ENCODE peak calls at places on chromosomes 4 and X, in seven cellular contexts. A, F, K, G, U, I and Q are unnamed samples.

GRCh38 chr4:127545271-127545670 is 87.5 kb upstream of the INTU start:
- DNase-seq in A (no peak), F (no peak), K (no peak), G (no peak), U (no peak), I (no peak), Q (no peak)

GRCh38 chrX:100407147-100407783 is 2.8 kb downstream of the PCDH19 start:
- DNase-seq in A (no peak), F (no peak), K (no peak), G (no peak), U (no peak), I (no peak), Q (no peak)

GRCh38 chr4:56752985-56753384 is 68.5 kb downstream of the SPINK2 start:
- DNase-seq in A (no peak), F (no peak), K (no peak), G (no peak), U (no peak), I (no peak), Q (no peak)

GRCh38 chrX:38805294-38806053 is 4.2 kb downstream of the MID1IP1 start:
- DNase-seq in A (peak), F (peak), K (peak), G (peak), U (peak), I (peak), Q (peak)

GRCh38 chr4:105472871-105473339 is 957 bp downstream of the PPA2 start:
- DNase-seq in A (no peak), F (peak), K (peak), G (no peak), U (no peak), I (no peak), Q (no peak)

GRCh38 chr4:139921551-139922184 is 232.3 kb downstream of the MAML3 start:
- DNase-seq in A (no peak), F (no peak), K (no peak), G (no peak), U (peak), I (no peak), Q (no peak)

GRCh38 chr4:87896020-87896621 is 63.4 kb downstream of the MEPE start:
- DNase-seq in A (peak), F (no peak), K (no peak), G (peak), U (no peak), I (no peak), Q (no peak)

GRCh38 chr4:3409571-3410091 is 32.1 kb upstream of the HGFAC start:
- DNase-seq in A (no peak), F (no peak), K (no peak), G (no peak), U (no peak), I (no peak), Q (no peak)

GRCh38 chr4:153267013-153267412 is 62.8 kb downstream of the TRIM2 start:
- DNase-seq in A (peak), F (no peak), K (no peak), G (no peak), U (no peak), I (no peak), Q (no peak)

GRCh38 chrX:69299271-69299670 is 134.0 kb upstream of the PJA1 start:
- DNase-seq in A (no peak), F (no peak), K (no peak), G (no peak), U (no peak), I (peak), Q (no peak)

GRCh38 chr4:157220026-157220881 is at the start of gene GRIA2:
- DNase-seq in A (peak), F (no peak), K (no peak), G (peak), U (peak), I (peak), Q (no peak)

GRCh38 chr4:148061139-148061476 is 329.2 kb downstream of the ARHGAP10 start:
- DNase-seq in A (no peak), F (no peak), K (no peak), G (no peak), U (no peak), I (no peak), Q (no peak)

GRCh38 chr4:189362364-189362763 is 578.3 kb upstream of the FRG1 start:
- DNase-seq in A (no peak), F (no peak), K (no peak), G (no peak), U (no peak), I (no peak), Q (no peak)

GRCh38 chrX:23434356-23434884 is 99.8 kb downstream of the PTCHD1 start:
- DNase-seq in A (peak), F (no peak), K (no peak), G (peak), U (no peak), I (no peak), Q (no peak)

GRCh38 chrX:1118572-1119199 is 93.8 kb downstream of the CRLF2 start:
- DNase-seq in A (no peak), F (no peak), K (no peak), G (no peak), U (no peak), I (no peak), Q (no peak)

GRCh38 chr4:159210975-159211374 is 108.1 kb downstream of the RAPGEF2 start:
- DNase-seq in A (no peak), F (no peak), K (no peak), G (no peak), U (no peak), I (no peak), Q (no peak)

GRCh38 chr4:114780205-114780604 is 181.6 kb downstream of the UGT8 start:
- DNase-seq in A (peak), F (no peak), K (no peak), G (no peak), U (peak), I (peak), Q (no peak)

GRCh38 chr4:170773709-170774273 is 684.0 kb upstream of the AADAT start:
- DNase-seq in A (no peak), F (no peak), K (no peak), G (no peak), U (no peak), I (no peak), Q (no peak)

GRCh38 chrX:20857746-20858145 is 516.5 kb upstream of the CNKSR2 start:
- DNase-seq in A (no peak), F (no peak), K (no peak), G (peak), U (no peak), I (no peak), Q (no peak)

GRCh38 chr4:182400754-182401153 is 157.6 kb downstream of the TENM3 start:
- DNase-seq in A (no peak), F (no peak), K (no peak), G (no peak), U (no peak), I (no peak), Q (no peak)

GRCh38 chr4:7402526-7402925 is 32.2 kb downstream of the PSAPL1 start:
- DNase-seq in A (no peak), F (no peak), K (no peak), G (no peak), U (no peak), I (no peak), Q (no peak)

GRCh38 chr4:17024430-17024829 is 126.0 kb upstream of the LDB2 start:
- DNase-seq in A (no peak), F (no peak), K (no peak), G (no peak), U (no peak), I (no peak), Q (no peak)

GRCh38 chrX:19893722-19894121 is 6.3 kb upstream of the SH3KBP1 start:
- DNase-seq in A (peak), F (no peak), K (no peak), G (peak), U (no peak), I (no peak), Q (no peak)

GRCh38 chr4:86720508-86721068 is 126.5 kb downstream of the PTPN13 start:
- DNase-seq in A (peak), F (no peak), K (no peak), G (peak), U (no peak), I (no peak), Q (no peak)

GRCh38 chr4:2142630-2143427 is 83.7 kb downstream of the NAT8L start:
- DNase-seq in A (peak), F (no peak), K (no peak), G (no peak), U (no peak), I (no peak), Q (no peak)

GRCh38 chrX:154991039-154991438 is 31.5 kb downstream of the F8 start:
- DNase-seq in A (no peak), F (no peak), K (peak), G (no peak), U (no peak), I (no peak), Q (no peak)

GRCh38 chr4:119211856-119212250 is 660 bp upstream of the USP53 start:
- DNase-seq in A (no peak), F (no peak), K (no peak), G (peak), U (peak), I (no peak), Q (no peak)

GRCh38 chr4:167897116-167897515 is 195.2 kb upstream of the ANXA10 start:
- DNase-seq in A (no peak), F (no peak), K (no peak), G (no peak), U (no peak), I (peak), Q (no peak)

GRCh38 chrX:138845791-138846190 is 134.3 kb upstream of the FGF13 start:
- DNase-seq in A (no peak), F (no peak), K (no peak), G (no peak), U (no peak), I (no peak), Q (no peak)

GRCh38 chrX:118760025-118760424 is 32.6 kb downstream of the IL13RA1 start:
- DNase-seq in A (no peak), F (no peak), K (no peak), G (no peak), U (no peak), I (no peak), Q (no peak)

GRCh38 chr4:105710678-105711077 is 2.1 kb downstream of the GSTCD start:
- DNase-seq in A (no peak), F (no peak), K (no peak), G (no peak), U (no peak), I (no peak), Q (no peak)

GRCh38 chrX:146615807-146616206 is 193.8 kb upstream of the CXorf51B start:
- DNase-seq in A (no peak), F (no peak), K (no peak), G (no peak), U (no peak), I (no peak), Q (no peak)

GRCh38 chr4:84232311-84233095 is 266.6 kb downstream of the NKX6-1 start:
- DNase-seq in A (no peak), F (no peak), K (no peak), G (no peak), U (no peak), I (no peak), Q (no peak)

GRCh38 chr4:186131935-186132334 is 27.4 kb downstream of the FAM149A start:
- DNase-seq in A (no peak), F (no peak), K (no peak), G (no peak), U (no peak), I (no peak), Q (no peak)

GRCh38 chrX:28920554-28920953 is 333.3 kb downstream of the IL1RAPL1 start:
- DNase-seq in A (peak), F (no peak), K (no peak), G (no peak), U (peak), I (peak), Q (no peak)